ENCODE peak calls at places on chromosomes 11 and 22, in five cellular contexts. P is fibroblast of lung, F is neural crest cell, G is esophagus muscularis mucosa, N is mesothelial cell of epicardium. T is an unnamed sample.

GRCh38 chr22:44460287-44461082 is 37.5 kb downstream of the RTL6 start:
- DNase-seq in G (peak; percentile 50), F (no peak), P (no peak), N (no peak), T (no peak)

GRCh38 chr11:61356701-61357100 is 5.0 kb downstream of the CYB561A3 start:
- DNase-seq in N (no peak), G (no peak), P (no peak), F (no peak), T (no peak)

GRCh38 chr11:124481365-124482323 is 36.1 kb upstream of the OR8B8 start:
- DNase-seq in N (no peak), G (no peak), F (no peak), P (peak; percentile 39), T (peak; percentile 14)

GRCh38 chr11:117319214-117319840 is 3.3 kb upstream of the BACE1 start:
- DNase-seq in G (no peak), F (no peak), N (no peak), P (peak; percentile 53), T (no peak)

GRCh38 chr22:37312549-37313183 is 30.4 kb downstream of the CYTH4 start:
- DNase-seq in P (no peak), G (no peak), N (no peak), F (no peak), T (no peak)

GRCh38 chr11:79538775-79539174 is 97.9 kb upstream of the TENM4 start:
- DNase-seq in P (no peak), G (peak; percentile 84), N (no peak), F (no peak), T (no peak)

GRCh38 chr11:79076526-79077115 is 364.2 kb downstream of the TENM4 start:
- DNase-seq in F (peak; percentile 48), P (no peak), G (no peak), N (no peak), T (no peak)

GRCh38 chr11:94028436-94028835 is 7.3 kb downstream of the HEPHL1 start:
- DNase-seq in N (no peak), P (peak; percentile 25), F (no peak), G (peak; percentile 62), T (no peak)

GRCh38 chr11:126072141-126072741 is 9.6 kb upstream of the CDON start:
- DNase-seq in G (no peak), F (no peak), N (no peak), P (no peak), T (no peak)

GRCh38 chr11:898540-899190 is 11.9 kb downstream of the CHID1 start:
- DNase-seq in P (peak; percentile 24), F (no peak), N (no peak), G (no peak), T (no peak)

GRCh38 chr11:976431-977160 is 50.9 kb downstream of the AP2A2 start:
- DNase-seq in F (no peak), P (peak; percentile 47), N (no peak), G (no peak), T (no peak)

GRCh38 chr11:47553417-47553746 is 450 bp upstream of the CELF1 start:
- DNase-seq in P (no peak), N (no peak), F (no peak), G (no peak), T (peak; percentile 51)

GRCh38 chr22:24189249-24190158 is 8.2 kb downstream of the SUSD2 start:
- DNase-seq in N (peak; percentile 67), P (peak; percentile 60), G (no peak), F (peak; percentile 65), T (no peak)

GRCh38 chr11:69881467-69882269 is 62.5 kb upstream of the FGF3 start:
- DNase-seq in P (no peak), G (no peak), F (peak; percentile 45), N (no peak), T (no peak)

GRCh38 chr11:76919887-76920746 is 59.4 kb downstream of the ACER3 start:
- DNase-seq in N (peak; percentile 57), P (peak; percentile 88), F (peak; percentile 61), G (no peak), T (peak; percentile 76)

GRCh38 chr11:18046116-18046777 is at the start of gene TPH1:
- DNase-seq in N (peak; percentile 41), G (no peak), P (peak; percentile 33), F (peak; percentile 51), T (no peak)

GRCh38 chr22:16959345-16959930 is 48.6 kb downstream of the GAB4 start:
- DNase-seq in G (peak; percentile 90), P (no peak), F (no peak), N (no peak), T (no peak)

GRCh38 chr11:106503901-106504300 is 426.4 kb downstream of the AASDHPPT start:
- DNase-seq in N (no peak), F (no peak), P (no peak), G (no peak), T (no peak)

GRCh38 chr22:31958625-31959239 is 14.4 kb downstream of the YWHAH start:
- DNase-seq in N (no peak), P (no peak), G (no peak), F (no peak), T (no peak)

GRCh38 chr22:37624876-37625275 is 14.6 kb upstream of the SH3BP1 start:
- DNase-seq in G (no peak), P (no peak), F (no peak), N (no peak), T (no peak)

GRCh38 chr11:44484211-44484610 is 81.3 kb upstream of the CD82 start:
- DNase-seq in P (no peak), N (no peak), G (no peak), F (peak; percentile 23), T (no peak)

GRCh38 chr11:112004389-112004788 is 20.8 kb upstream of the DLAT start:
- DNase-seq in F (no peak), N (no peak), P (no peak), G (no peak), T (no peak)

GRCh38 chr22:48501231-48501750 is 1326.4 kb downstream of the BRD1 start:
- DNase-seq in P (no peak), F (no peak), N (no peak), G (no peak), T (peak; percentile 36)

GRCh38 chr11:132125855-132126841 is 755.7 kb downstream of the NTM start:
- DNase-seq in G (no peak), F (peak; percentile 5), N (no peak), P (peak; percentile 34), T (no peak)

GRCh38 chr11:10117709-10118341 is 176.2 kb downstream of the SBF2 start:
- DNase-seq in P (peak; percentile 51), N (no peak), G (no peak), F (no peak), T (no peak)

GRCh38 chr11:40293655-40294342 is 1165.7 kb downstream of the LRRC4C start:
- DNase-seq in G (no peak), N (peak; percentile 80), F (peak; percentile 69), P (peak; percentile 96), T (peak; percentile 79)

GRCh38 chr11:44773351-44773965 is 46.7 kb downstream of the TSPAN18 start:
- DNase-seq in N (peak; percentile 25), P (no peak), G (no peak), F (no peak), T (no peak)

GRCh38 chr11:72221386-72221785 is 3.2 kb upstream of the INPPL1 start:
- DNase-seq in F (no peak), N (peak; percentile 28), P (no peak), G (peak; percentile 89), T (no peak)

GRCh38 chr11:57315491-57315890 is 9.3 kb downstream of the TNKS1BP1 start:
- DNase-seq in N (no peak), G (no peak), F (no peak), P (peak; percentile 71), T (no peak)

GRCh38 chr22:19943665-19944026 is 2.0 kb upstream of the TXNRD2 start:
- DNase-seq in P (peak; percentile 65), F (no peak), N (no peak), G (no peak), T (no peak)
- TF ChIP-seq CTCF in P (no peak), F (no peak), N (no peak), G (no peak), T (no peak)

GRCh38 chr11:115168229-115168671 is 336.0 kb downstream of the CADM1 start:
- DNase-seq in G (no peak), N (no peak), P (no peak), F (no peak), T (no peak)

GRCh38 chr11:115173136-115173535 is 331.1 kb downstream of the CADM1 start:
- DNase-seq in N (no peak), F (no peak), G (no peak), P (no peak), T (no peak)

GRCh38 chr11:115166826-115167225 is 337.4 kb downstream of the CADM1 start:
- DNase-seq in N (no peak), P (no peak), G (no peak), F (no peak), T (no peak)

GRCh38 chr11:115168686-115169085 is 335.5 kb downstream of the CADM1 start:
- DNase-seq in F (no peak), P (no peak), G (no peak), N (no peak), T (no peak)

DNA sequence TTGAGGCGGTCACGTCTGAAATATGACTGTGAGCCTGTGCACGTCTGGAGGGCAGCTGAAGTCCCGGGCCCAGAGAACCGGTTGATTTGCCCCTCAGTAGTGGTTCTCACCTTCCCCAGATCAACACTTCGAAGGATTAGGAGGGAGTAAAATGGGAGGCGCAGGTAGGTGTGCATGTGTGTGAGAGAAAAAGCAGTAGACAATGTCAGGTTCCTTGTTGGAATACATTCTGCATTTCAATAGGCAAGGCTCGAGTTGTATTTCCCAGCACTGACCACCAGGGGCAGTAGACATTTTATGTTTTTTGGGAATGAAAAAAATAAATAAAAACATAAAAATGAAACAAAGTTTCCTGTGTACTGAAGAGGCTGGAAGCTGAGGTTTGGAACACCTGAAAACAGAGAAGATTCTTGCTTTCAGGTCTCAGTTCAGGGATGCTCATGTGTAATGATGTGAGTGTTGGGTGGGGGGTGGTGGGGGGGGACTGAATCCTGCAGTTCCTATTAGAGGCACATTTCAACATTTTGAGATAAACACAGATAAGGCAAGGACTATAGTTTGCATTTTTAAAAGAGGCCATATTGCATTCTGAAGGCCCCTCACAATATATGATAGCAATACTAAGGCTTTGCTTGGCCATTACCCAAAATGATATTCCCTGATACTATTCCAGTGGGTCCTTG is 333.9 kb downstream of the CADM1 start:
- DNase-seq in P (peak; percentile 49), F (peak; percentile 56), N (peak; percentile 59), G (no peak), T (no peak)
- TF ChIP-seq CTCF in P (peak; percentile 87), F (peak; percentile 83), N (peak; percentile 97), G (peak; percentile 57), T (peak; percentile 69)

GRCh38 chr11:66146940-66147339 is 76.9 kb downstream of the PACS1 start:
- DNase-seq in G (no peak), P (no peak), N (no peak), F (no peak), T (no peak)
- TF ChIP-seq CTCF in G (no peak), P (no peak), N (no peak), F (no peak), T (no peak)

DNA sequence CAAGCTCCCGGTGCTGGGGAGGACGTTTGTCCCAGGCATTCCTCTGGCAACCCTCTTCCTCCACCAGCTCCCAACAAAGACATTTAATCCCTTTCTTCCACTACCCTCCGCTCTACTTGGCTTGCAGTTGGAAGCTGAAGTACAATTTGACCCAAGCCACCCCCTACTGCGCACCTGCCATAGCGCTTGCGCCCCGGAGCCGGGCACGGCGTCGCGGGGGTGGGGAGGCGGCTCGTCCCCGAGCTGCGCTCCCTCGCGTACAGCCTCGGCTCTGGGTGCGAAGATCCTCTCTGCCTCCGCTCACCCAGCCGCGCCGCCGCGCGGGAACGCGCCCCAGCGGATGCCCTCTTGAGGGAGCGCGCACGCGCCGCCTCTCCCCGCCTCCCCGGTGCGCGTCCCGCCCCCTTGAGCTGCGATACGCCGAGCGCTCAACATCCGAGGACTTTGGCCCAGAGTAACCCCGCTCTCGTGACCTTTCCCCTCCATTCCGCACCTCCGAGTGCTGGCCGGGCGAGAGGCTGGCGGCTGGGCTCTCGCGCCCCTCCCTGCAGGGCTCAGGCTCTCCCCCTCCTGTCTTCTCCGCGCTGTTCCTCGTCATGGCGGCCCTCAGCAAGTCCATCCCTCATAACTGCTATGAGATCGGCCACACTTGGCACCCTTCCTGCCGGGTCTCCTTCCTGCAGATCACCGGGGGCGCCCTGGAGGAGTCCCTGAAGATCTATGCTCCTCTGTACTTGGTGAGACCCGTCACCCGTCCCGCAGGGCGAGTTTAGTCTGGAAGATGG is at the start of gene TMEM135:
- DNase-seq in P (peak; percentile 92), F (peak; percentile 95), G (peak; percentile 95), N (peak; percentile 85), T (peak; percentile 86)
- TF ChIP-seq CTCF in P (peak; percentile 1), F (peak; percentile 20), G (no peak), N (no peak), T (peak; percentile 33)